ENCODE peak calls at places on chromosomes 13 and 19, in five cellular contexts. O, V, N, C and L are unnamed samples.
A peak's percentile ranks its signal among the peaks of the same experiment; 100 is the strongest.

GRCh38 chr13:98456423-98456845 is 120.5 kb downstream of the STK24 start:
- DNase-seq in N (no peak), V (no peak), O (no peak), C (no peak), L (no peak)

GRCh38 chr19:2582984-2583956 is 107.3 kb downstream of the GADD45B start:
- DNase-seq in C (no peak), V (no peak), O (no peak), N (no peak), L (no peak)

GRCh38 chr13:98717256-98717655 is 35.2 kb downstream of the SLC15A1 start:
- DNase-seq in O (no peak), C (no peak), V (no peak), N (no peak), L (no peak)

GRCh38 chr13:36420437-36420891 is 11.8 kb upstream of the CCNA1 start:
- DNase-seq in V (peak; percentile 25), N (peak; percentile 64), O (no peak), C (peak; percentile 61), L (peak; percentile 24)

GRCh38 chr13:24279267-24279666 is 30.1 kb upstream of the C1QTNF9 start:
- DNase-seq in O (no peak), C (no peak), V (no peak), N (no peak), L (no peak)

GRCh38 chr19:2484178-2484937 is 8.4 kb downstream of the GADD45B start:
- DNase-seq in V (no peak), N (no peak), O (no peak), C (no peak), L (no peak)

GRCh38 chr13:48233886-48234488 is 981 bp downstream of the ITM2B start:
- DNase-seq in N (no peak), C (no peak), O (no peak), V (peak; percentile 30), L (no peak)

GRCh38 chr13:30196025-30196424 is 111.3 kb downstream of the KATNAL1 start:
- DNase-seq in O (peak; percentile 5), V (no peak), C (no peak), N (no peak), L (peak; percentile 8)

GRCh38 chr13:48938308-48938943 is 37.3 kb upstream of the FNDC3A start:
- DNase-seq in C (no peak), V (no peak), N (peak; percentile 33), O (no peak), L (no peak)

GRCh38 chr13:110466261-110466660 is 95.3 kb downstream of the RAB20 start:
- DNase-seq in V (no peak), O (no peak), C (no peak), N (no peak), L (no peak)

GRCh38 chr13:35979378-35979911 is 151.7 kb downstream of the DCLK1 start:
- DNase-seq in N (no peak), O (no peak), V (no peak), C (no peak), L (no peak)

GRCh38 chr19:27780367-27781065 is 1432.4 kb downstream of the UQCRFS1 start:
- DNase-seq in C (no peak), O (no peak), N (no peak), V (no peak), L (no peak)

GRCh38 chr19:52086481-52086880 is 9.1 kb downstream of the ZNF841 start:
- DNase-seq in V (no peak), N (no peak), C (no peak), O (no peak), L (no peak)

GRCh38 chr13:89726690-89727435 is 1620.6 kb upstream of the MIR17HG start:
- DNase-seq in V (no peak), N (no peak), C (no peak), O (no peak), L (no peak)

GRCh38 chr19:11378319-11379189 is 4.1 kb downstream of the SWSAP1 start:
- DNase-seq in V (no peak), C (peak; percentile 48), O (no peak), N (peak; percentile 73), L (no peak)

GRCh38 chr13:33794576-33794975 is 23.4 kb upstream of the RFC3 start:
- DNase-seq in V (no peak), O (no peak), C (no peak), N (no peak), L (no peak)

GRCh38 chr13:85406269-85406975 is 392.8 kb downstream of the SLITRK6 start:
- DNase-seq in V (no peak), O (no peak), C (no peak), N (no peak), L (no peak)

GRCh38 chr19:8731428-8732169 is 10.2 kb downstream of the OR2Z1 start:
- DNase-seq in O (no peak), C (no peak), N (peak; percentile 32), V (no peak), L (no peak)

GRCh38 chr13:97395437-97396136 is 38.4 kb upstream of the RAP2A start:
- DNase-seq in C (no peak), V (no peak), O (no peak), N (no peak), L (no peak)

GRCh38 chr19:51347209-51347928 is 5.4 kb upstream of the VSIG10L start:
- DNase-seq in V (no peak), C (peak; percentile 71), N (no peak), O (no peak), L (no peak)

GRCh38 chr19:28239270-28239669 is 973.7 kb downstream of the UQCRFS1 start:
- DNase-seq in C (no peak), V (no peak), N (peak; percentile 30), O (peak; percentile 43), L (no peak)

GRCh38 chr13:110023729-110024645 is 237.6 kb upstream of the IRS2 start:
- DNase-seq in O (no peak), N (no peak), V (no peak), C (no peak), L (no peak)

GRCh38 chr13:90750021-90750420 is 597.5 kb upstream of the MIR17HG start:
- DNase-seq in N (no peak), C (no peak), O (no peak), V (no peak), L (no peak)

GRCh38 chr19:1445185-1445931 is 4.6 kb upstream of the APC2 start:
- DNase-seq in V (no peak), N (peak; percentile 87), C (peak; percentile 37), O (no peak), L (no peak)

GRCh38 chr19:2273356-2274184 is 8.4 kb downstream of the PEAK3 start:
- DNase-seq in N (peak; percentile 92), V (peak; percentile 65), C (peak; percentile 64), O (peak; percentile 73), L (peak; percentile 59)

GRCh38 chr13:76969488-76970365 is 21.4 kb downstream of the ACOD1 start:
- DNase-seq in N (no peak), C (no peak), V (no peak), O (no peak), L (no peak)

GRCh38 chr13:38223093-38223492 is 126.6 kb upstream of the UFM1 start:
- DNase-seq in N (peak; percentile 12), C (peak; percentile 1), V (no peak), O (peak; percentile 17), L (no peak)

GRCh38 chr19:45496349-45496953 is 396 bp downstream of the RTN2 start:
- DNase-seq in C (no peak), N (peak; percentile 67), V (no peak), O (no peak), L (no peak)

GRCh38 chr13:25977216-25977615 is 74.6 kb downstream of the SHISA2 start:
- DNase-seq in N (no peak), O (peak; percentile 80), V (no peak), C (no peak), L (no peak)

GRCh38 chr13:112968910-112969691 is at the start of gene MCF2L:
- DNase-seq in V (no peak), N (no peak), C (peak; percentile 56), O (no peak), L (no peak)

GRCh38 chr13:104491951-104492350 is 1425.7 kb upstream of the SLC10A2 start:
- DNase-seq in C (no peak), N (no peak), O (no peak), V (no peak), L (no peak)
- TF ChIP-seq EZH2 in C (no peak), N (no peak), O (no peak), V (no peak), L (no peak)

GRCh38 chr19:14059093-14059480 is 2.8 kb downstream of the PALM3 start:
- DNase-seq in V (no peak), C (no peak), N (peak; percentile 65), O (no peak), L (no peak)
- TF ChIP-seq SRF in V (no peak), C (no peak), N (no peak), O (no peak), L (no peak)

GRCh38 chr19:18606281-18607221 is at the start of gene CRLF1:
- DNase-seq in C (peak; percentile 39), N (no peak), O (no peak), V (no peak), L (no peak)

GRCh38 chr19:18603958-18604819 is 2.4 kb downstream of the CRLF1 start:
- DNase-seq in V (no peak), O (no peak), N (no peak), C (no peak), L (no peak)

GRCh38 chr19:18605546-18606280 is 886 bp downstream of the CRLF1 start:
- DNase-seq in O (no peak), N (no peak), V (no peak), C (no peak), L (no peak)

GRCh38 chr19:18604820-18605159 is 1.8 kb downstream of the CRLF1 start:
- DNase-seq in O (no peak), N (no peak), V (no peak), C (no peak), L (no peak)

GRCh38 chr19:18605196-18605545 is 1.4 kb downstream of the CRLF1 start:
- DNase-seq in C (no peak), V (no peak), O (no peak), N (no peak), L (no peak)
- TF ChIP-seq EZH2 in C (no peak), V (no peak), O (no peak), N (no peak), L (no peak)

GRCh38 chr19:38660724-38661123 is 13.3 kb downstream of the ACTN4 start:
- DNase-seq in V (no peak), N (no peak), O (no peak), C (no peak), L (no peak)

GRCh38 chr19:38658462-38659306 is 11.2 kb downstream of the ACTN4 start:
- DNase-seq in V (no peak), O (no peak), C (peak; percentile 95), N (no peak), L (peak; percentile 83)

GRCh38 chr19:38655148-38655824 is 7.8 kb downstream of the ACTN4 start:
- DNase-seq in N (no peak), O (no peak), C (no peak), V (no peak), L (no peak)

GRCh38 chr19:38656171-38656981 is 8.9 kb downstream of the ACTN4 start:
- DNase-seq in N (no peak), V (no peak), O (no peak), C (peak; percentile 95), L (no peak)

DNA sequence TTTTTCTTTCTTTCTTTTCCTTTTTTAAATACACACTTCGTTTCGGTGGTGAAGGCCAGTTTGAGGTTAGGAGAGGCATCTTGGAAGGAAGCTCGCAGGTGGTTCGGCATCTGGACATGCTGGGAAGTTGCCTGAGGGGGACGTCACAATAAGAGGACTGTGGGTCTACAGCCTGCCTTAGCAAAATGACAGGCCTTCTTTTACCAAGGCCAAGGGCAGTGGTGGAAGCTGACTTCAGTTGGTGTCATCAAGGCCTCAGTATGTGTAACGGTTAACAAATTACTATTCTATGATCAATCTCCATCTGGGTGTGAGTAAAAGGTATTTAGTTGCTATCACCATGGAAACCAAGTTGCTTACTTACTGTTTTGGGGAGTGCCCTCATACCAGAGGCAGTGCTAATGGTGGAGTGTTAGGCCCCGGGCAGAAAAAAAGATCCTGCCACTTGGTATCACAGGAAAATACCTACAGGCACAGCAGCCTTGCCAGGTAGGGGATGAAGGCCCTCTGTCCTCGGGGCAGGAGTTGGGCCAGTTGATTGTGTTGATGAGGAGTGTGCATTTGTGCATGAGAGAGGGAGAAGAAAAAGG is 10.3 kb downstream of the ACTN4 start:
- DNase-seq in C (no peak), V (no peak), O (no peak), N (no peak), L (peak; percentile 71)
- TF ChIP-seq SRF in C (no peak), V (no peak), O (no peak), N (no peak), L (no peak)